ENCODE peak calls at places on chromosomes 7 and 10, in five cellular contexts. E is CD8-positive, alpha-beta T cell; V is left lung; O is Calu3; W is choroid plexus epithelial cell. G is an unnamed sample.

GRCh38 chr7:123148813-123149212 is 51.0 kb downstream of the SLC13A1 start:
- DNase-seq in E (no peak), V (no peak), O (no peak), W (peak; percentile 60), G (no peak)

GRCh38 chr10:23343591-23344225 is 889 bp downstream of the C10orf67 start:
- DNase-seq in E (peak; percentile 26), V (peak; percentile 68), O (peak; percentile 81), W (peak; percentile 64), G (peak; percentile 56)

GRCh38 chr10:23081891-23082290 is 13.5 kb upstream of the MSRB2 start:
- DNase-seq in E (no peak), V (no peak), O (no peak), W (peak; percentile 47), G (no peak)

GRCh38 chr10:100346351-100346764 is 675 bp upstream of the SCD start:
- DNase-seq in E (peak; percentile 64), V (peak; percentile 83), O (peak; percentile 70), W (peak; percentile 64), G (peak; percentile 96)

GRCh38 chr7:126574276-126574675 is 678.5 kb downstream of the GRM8 start:
- DNase-seq in E (no peak), V (no peak), O (no peak), W (peak; percentile 83), G (no peak)

GRCh38 chr10:115969591-115969990 is 303.4 kb downstream of the GFRA1 start:
- DNase-seq in E (no peak), V (no peak), O (no peak), W (no peak), G (no peak)

GRCh38 chr10:64682043-64682442 is 1160.8 kb downstream of the REEP3 start:
- DNase-seq in E (no peak), V (no peak), O (no peak), W (peak; percentile 0), G (no peak)

GRCh38 chr7:129270077-129270476 is 45.2 kb downstream of the AHCYL2 start:
- DNase-seq in E (no peak), V (no peak), O (no peak), W (no peak), G (no peak)

GRCh38 chr10:11933837-11934236 is 108.8 kb downstream of the UPF2 start:
- DNase-seq in E (no peak), V (no peak), O (no peak), W (no peak), G (no peak)

GRCh38 chr10:118258285-118258684 is 83.8 kb downstream of the FAM204A start:
- DNase-seq in E (no peak), V (no peak), O (no peak), W (no peak), G (no peak)

GRCh38 chr10:82796510-82796909 is 921.5 kb downstream of the NRG3 start:
- DNase-seq in E (no peak), V (no peak), O (no peak), W (peak; percentile 9), G (no peak)

GRCh38 chr7:123569352-123569999 is 11.9 kb upstream of the NDUFA5 start:
- DNase-seq in E (no peak), V (no peak), O (no peak), W (no peak), G (no peak)

GRCh38 chr10:131726460-131726861 is 174.3 kb upstream of the PPP2R2D start:
- DNase-seq in E (no peak), V (no peak), O (no peak), W (no peak), G (no peak)

GRCh38 chr7:77667459-77668090 is 28.7 kb upstream of the RSBN1L start:
- DNase-seq in E (no peak), V (no peak), O (no peak), W (no peak), G (no peak)

GRCh38 chr10:34254596-34254995 is 560.5 kb downstream of the PARD3 start:
- DNase-seq in E (no peak), V (no peak), O (peak; percentile 62), W (peak; percentile 74), G (no peak)

GRCh38 chr7:28954936-28955335 is 3.2 kb downstream of the TRIL start:
- DNase-seq in E (no peak), V (no peak), O (no peak), W (no peak), G (no peak)

GRCh38 chr7:28041508-28042314 is 138.9 kb downstream of the JAZF1 start:
- DNase-seq in E (no peak), V (no peak), O (no peak), W (peak; percentile 79), G (no peak)

GRCh38 chr10:67519434-67519833 is 176.6 kb downstream of the CTNNA3 start:
- DNase-seq in E (no peak), V (no peak), O (no peak), W (no peak), G (no peak)

GRCh38 chr7:78787854-78788253 is 665.6 kb downstream of the MAGI2 start:
- DNase-seq in E (no peak), V (no peak), O (no peak), W (no peak), G (no peak)
- TF ChIP-seq CTCF in E (no peak), V (no peak), O (no peak), W (no peak), G (no peak)

DNA sequence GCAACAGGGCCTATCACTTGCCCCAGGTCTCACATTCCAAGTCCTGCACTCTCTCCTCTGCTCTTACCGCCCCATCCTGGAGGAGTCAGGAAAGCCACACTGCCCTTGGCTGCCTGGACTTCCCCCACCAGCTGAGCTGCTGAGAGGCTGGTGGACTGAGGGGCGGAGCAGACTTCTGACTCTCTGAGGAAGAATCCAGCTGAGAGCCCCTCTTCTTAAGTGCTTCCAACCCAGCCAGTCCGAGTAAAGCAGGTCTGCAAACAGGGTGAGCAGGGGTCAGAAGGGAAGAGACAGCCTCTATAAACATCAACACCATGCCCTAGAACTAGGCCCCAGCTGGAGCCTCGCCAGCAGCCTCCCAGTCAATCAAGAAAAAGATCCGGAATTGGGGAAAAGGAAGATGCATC is 92.4 kb upstream of the TMEM72 start:
- DNase-seq in E (no peak), V (no peak), O (no peak), W (peak; percentile 81), G (no peak)
- TF ChIP-seq CTCF in E (no peak), V (no peak), O (no peak), W (peak; percentile 37), G (no peak)

DNA sequence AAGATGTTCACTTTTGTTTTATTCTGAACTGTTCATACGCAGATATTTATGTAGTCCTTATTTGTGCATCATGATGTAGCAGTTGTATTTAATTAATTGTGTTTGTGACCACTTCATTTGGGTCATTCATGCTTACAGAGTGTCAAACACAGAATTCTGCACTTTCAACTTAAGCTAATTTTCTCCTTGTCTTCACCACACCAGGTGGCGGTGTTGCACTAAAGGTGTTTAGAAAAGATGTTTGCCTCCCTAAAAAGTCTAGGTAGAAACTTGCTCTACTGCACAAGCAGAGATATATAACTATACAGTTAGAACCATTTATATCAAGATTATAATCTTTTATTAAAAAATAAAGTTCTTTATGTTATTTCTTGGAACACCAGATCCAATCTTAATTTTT is 1.3 kb upstream of the TAS2R38 start:
- DNase-seq in E (no peak), V (no peak), O (peak; percentile 58), W (peak; percentile 21), G (no peak)
- TF ChIP-seq CTCF in E (no peak), V (no peak), O (peak; percentile 56), W (peak; percentile 43), G (peak; percentile 13)

DNA sequence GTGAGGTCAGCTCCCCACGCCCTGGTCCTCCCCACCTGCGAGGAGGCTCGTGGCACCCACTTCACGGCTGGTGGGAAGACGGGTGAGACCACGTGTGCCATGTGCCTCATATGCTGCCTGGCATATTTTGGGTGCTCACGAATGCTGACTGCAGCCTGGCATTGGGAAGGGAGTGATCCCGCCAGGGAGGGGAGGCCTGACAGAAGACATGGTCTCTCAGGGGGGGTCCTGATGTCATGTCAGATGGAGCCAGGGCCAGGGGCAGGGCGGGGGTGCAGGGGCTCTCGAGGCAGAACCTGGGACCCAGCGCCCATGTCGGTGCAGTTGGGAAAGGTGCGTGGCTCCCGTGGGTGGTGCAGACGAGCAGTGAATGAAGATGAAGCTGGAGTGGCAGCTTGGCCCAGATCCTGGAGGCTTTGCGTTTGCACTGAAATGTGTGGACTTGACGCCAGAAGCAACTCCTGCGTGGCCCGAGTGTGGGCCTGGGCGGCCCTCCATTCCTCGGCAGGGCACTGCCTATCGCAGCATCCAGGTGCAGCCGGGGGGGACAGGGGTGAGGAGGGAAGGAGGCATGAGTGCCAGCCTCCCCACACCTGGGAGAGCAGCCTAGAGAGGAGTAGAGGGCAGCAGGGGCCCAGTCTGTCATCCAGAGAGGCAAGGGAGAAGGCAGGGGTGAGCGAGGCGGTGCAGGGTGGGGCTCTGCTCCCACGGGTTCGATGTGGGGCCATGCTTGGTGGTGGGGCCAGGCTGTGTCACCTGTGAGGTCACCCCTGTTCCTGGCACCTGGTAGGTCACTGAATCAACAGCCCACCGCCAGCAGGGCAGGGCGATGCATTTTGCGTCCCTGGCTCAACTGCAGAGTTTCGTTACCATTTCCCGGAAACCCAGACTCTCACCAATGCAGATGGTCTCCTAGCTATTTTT is 385.6 kb downstream of the DNAJB6 start:
- DNase-seq in E (no peak), V (no peak), O (no peak), W (no peak), G (no peak)
- TF ChIP-seq CTCF in E (no peak), V (no peak), O (no peak), W (no peak), G (no peak)